ENCODE peak calls at places on chromosomes 13 and 19, in eight cellular contexts. G is A549, F is HepG2, R is endothelial cell of umbilical vein, L is K562, A is HCT116, O is GM12878, H is H1. C is an unnamed sample.

GRCh38 chr19:55484571-55485438 is at the start of gene NAT14:
- DNase-seq in R (peak), O (no peak), F (peak), H (peak), A (no peak), G (peak), L (peak), C (peak)

GRCh38 chr19:4722671-4723464 is 774 bp downstream of the DPP9 start:
- DNase-seq in R (peak), O (no peak), L (no peak), F (no peak), A (no peak), G (no peak), H (no peak), C (peak)

GRCh38 chr13:73936001-73936400 is 198.2 kb downstream of the KLF12 start:
- DNase-seq in O (no peak), G (no peak), F (no peak), L (no peak), R (peak), A (no peak), H (no peak), C (no peak)

GRCh38 chr13:92510416-92510815 is 716.2 kb upstream of the GPC6 start:
- DNase-seq in L (no peak), A (no peak), H (no peak), O (no peak), G (no peak), R (no peak), F (no peak), C (no peak)

GRCh38 chr19:15238639-15239155 is 6.4 kb upstream of the EPHX3 start:
- DNase-seq in R (no peak), O (no peak), G (no peak), A (no peak), H (no peak), F (no peak), L (no peak), C (no peak)

GRCh38 chr13:100860866-100861265 is 186.3 kb upstream of the TMTC4 start:
- DNase-seq in L (no peak), G (no peak), O (no peak), H (no peak), F (no peak), A (no peak), R (no peak), C (no peak)

GRCh38 chr13:113836917-113837553 is 26.8 kb downstream of the GAS6 start:
- DNase-seq in L (no peak), F (no peak), A (peak), R (peak), O (no peak), G (peak), H (no peak), C (peak)

GRCh38 chr13:113802090-113802531 is 43.1 kb downstream of the TMEM255B start:
- DNase-seq in A (no peak), L (peak), H (peak), F (peak), G (peak), R (no peak), O (no peak), C (peak)

GRCh38 chr13:19266979-19267378 is 85.4 kb upstream of the TUBA3C start:
- DNase-seq in A (no peak), F (no peak), H (no peak), L (no peak), G (no peak), R (no peak), O (no peak), C (no peak)

GRCh38 chr19:6057651-6058365 is 52.5 kb downstream of the RFX2 start:
- DNase-seq in O (no peak), R (no peak), F (no peak), L (no peak), G (no peak), A (no peak), H (no peak), C (no peak)

GRCh38 chr13:111387026-111387871 is 66.8 kb downstream of the TEX29 start:
- DNase-seq in F (no peak), H (no peak), G (no peak), R (no peak), O (no peak), L (no peak), A (no peak), C (no peak)

GRCh38 chr13:95378603-95379002 is 77.4 kb upstream of the ABCC4 start:
- DNase-seq in O (no peak), A (no peak), R (no peak), H (no peak), G (no peak), L (no peak), F (no peak), C (no peak)

GRCh38 chr19:49830766-49831165 is 12.7 kb downstream of the MED25 start:
- DNase-seq in O (no peak), G (no peak), L (no peak), F (no peak), R (no peak), A (no peak), H (no peak), C (peak)

GRCh38 chr19:49833594-49833993 is 15.5 kb downstream of the MED25 start:
- DNase-seq in F (no peak), G (no peak), H (no peak), R (no peak), A (no peak), O (no peak), L (no peak), C (no peak)

GRCh38 chr19:49829721-49830120 is 11.6 kb downstream of the MED25 start:
- DNase-seq in O (no peak), G (no peak), H (no peak), L (no peak), R (no peak), F (no peak), A (no peak), C (no peak)

GRCh38 chr19:49831592-49831991 is 13.5 kb downstream of the MED25 start:
- DNase-seq in F (no peak), R (no peak), A (no peak), O (no peak), G (no peak), L (no peak), H (no peak), C (peak)

GRCh38 chr19:49832556-49832955 is 14.5 kb downstream of the MED25 start:
- DNase-seq in O (no peak), L (no peak), A (no peak), R (no peak), G (no peak), F (no peak), H (no peak), C (peak)
- TF ChIP-seq MAX in O (no peak), L (no peak), A (no peak), R (no peak), G (no peak), F (no peak), H (no peak), C (peak)

DNA sequence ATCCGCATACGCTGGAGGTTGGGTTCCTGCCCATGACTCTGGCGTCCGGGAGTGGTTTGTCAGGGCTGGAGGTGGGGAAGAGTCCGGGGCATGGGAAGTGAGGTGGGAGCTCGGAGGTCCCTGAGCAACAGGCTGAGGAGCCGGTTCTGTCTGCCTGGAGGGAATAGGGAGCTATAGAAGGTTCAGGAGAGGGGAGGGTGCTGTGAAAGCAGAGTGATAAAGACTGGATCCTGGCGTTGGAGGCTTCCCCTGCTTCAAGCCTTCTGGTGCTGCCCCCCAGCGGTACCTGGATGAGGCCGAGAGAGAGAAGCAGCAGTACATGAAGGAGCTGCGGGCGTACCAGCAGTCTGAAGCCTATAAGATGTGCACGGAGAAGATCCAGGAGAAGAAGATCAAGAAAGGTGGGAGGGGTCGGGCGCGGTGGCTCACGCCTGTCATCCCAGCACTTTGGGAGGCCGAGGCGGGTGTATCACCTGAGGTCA is 2.6 kb downstream of the HMG20B start:
- DNase-seq in F (peak), H (peak), O (no peak), L (no peak), A (no peak), G (no peak), R (peak), C (no peak)
- TF ChIP-seq CTCF in F (peak), H (peak), O (no peak), L (peak), A (no peak), G (peak), R (peak), C (no peak)

DNA sequence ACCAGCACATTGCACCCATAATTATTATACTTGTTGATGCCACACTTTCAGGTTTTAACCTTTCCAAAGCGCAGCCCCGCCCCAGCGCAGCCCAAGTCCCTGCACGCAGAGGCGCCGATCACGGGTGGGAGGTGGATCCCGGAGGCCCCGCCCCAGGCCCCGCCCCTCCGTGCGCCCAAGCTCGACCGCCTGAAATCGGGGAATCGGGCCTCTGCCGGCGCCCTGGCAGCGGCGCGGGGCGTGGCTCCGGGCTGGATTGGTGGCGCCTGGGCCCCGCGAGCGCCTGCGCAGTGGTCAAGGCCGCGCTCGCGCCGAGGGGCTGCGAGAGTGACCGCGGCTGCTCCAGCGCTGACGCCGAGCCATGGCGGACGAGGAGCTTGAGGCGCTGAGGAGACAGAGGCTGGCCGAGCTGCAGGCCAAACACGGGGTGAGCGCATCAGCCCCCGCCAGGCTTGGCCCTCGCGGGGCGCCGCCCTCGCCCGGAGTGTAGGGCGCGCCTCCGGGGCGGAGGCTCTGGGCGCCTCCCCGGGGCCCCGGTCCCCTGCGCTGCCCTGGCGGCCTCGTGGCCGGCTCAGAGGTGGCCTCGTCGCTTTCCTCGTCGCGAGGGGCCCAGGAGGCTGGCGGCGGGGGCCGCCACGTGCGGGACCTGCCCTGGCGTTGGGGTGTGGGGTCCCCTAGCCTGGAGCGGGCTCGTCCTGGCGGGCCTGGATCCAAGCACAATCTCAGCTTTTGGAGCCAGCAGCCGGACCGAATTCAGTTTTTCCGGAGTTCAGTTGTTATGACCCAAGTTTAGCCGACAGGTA is at the start of gene PDCD5:
- DNase-seq in G (peak), R (peak), O (peak), H (peak), F (peak), L (peak), A (peak), C (peak)
- TF ChIP-seq POLR2A in G (peak), R (peak), O (peak), H (peak), F (peak), L (peak), A (peak), C (peak)

GRCh38 chr13:75226092-75226491 is 255.9 kb downstream of the TBC1D4 start:
- DNase-seq in O (no peak), H (peak), L (peak), F (no peak), A (peak), G (no peak), R (no peak), C (no peak)
- TF ChIP-seq MAX in O (no peak), H (peak), L (no peak), F (no peak), A (no peak), G (no peak), R (no peak), C (no peak)

GRCh38 chr19:2087621-2088100 is 8.5 kb downstream of the MOB3A start:
- DNase-seq in L (no peak), A (no peak), G (no peak), O (peak), R (no peak), H (no peak), F (no peak), C (peak)
- TF ChIP-seq CTCF in L (no peak), A (no peak), G (no peak), O (peak), R (no peak), H (no peak), F (no peak), C (no peak)

GRCh38 chr13:31221057-31221456 is 21.3 kb downstream of the B3GLCT start:
- DNase-seq in H (no peak), F (no peak), R (no peak), G (no peak), L (no peak), O (no peak), A (no peak), C (no peak)
- TF ChIP-seq POLR2A in H (no peak), F (no peak), R (no peak), G (no peak), L (no peak), O (no peak), A (no peak), C (no peak)

GRCh38 chr19:38649305-38650179 is 2.1 kb downstream of the ACTN4 start:
- DNase-seq in O (no peak), G (peak), A (no peak), L (no peak), F (peak), H (no peak), R (peak), C (no peak)
- TF ChIP-seq MAX in O (no peak), G (peak), A (no peak), L (no peak), F (no peak), H (no peak), R (no peak), C (no peak)

DNA sequence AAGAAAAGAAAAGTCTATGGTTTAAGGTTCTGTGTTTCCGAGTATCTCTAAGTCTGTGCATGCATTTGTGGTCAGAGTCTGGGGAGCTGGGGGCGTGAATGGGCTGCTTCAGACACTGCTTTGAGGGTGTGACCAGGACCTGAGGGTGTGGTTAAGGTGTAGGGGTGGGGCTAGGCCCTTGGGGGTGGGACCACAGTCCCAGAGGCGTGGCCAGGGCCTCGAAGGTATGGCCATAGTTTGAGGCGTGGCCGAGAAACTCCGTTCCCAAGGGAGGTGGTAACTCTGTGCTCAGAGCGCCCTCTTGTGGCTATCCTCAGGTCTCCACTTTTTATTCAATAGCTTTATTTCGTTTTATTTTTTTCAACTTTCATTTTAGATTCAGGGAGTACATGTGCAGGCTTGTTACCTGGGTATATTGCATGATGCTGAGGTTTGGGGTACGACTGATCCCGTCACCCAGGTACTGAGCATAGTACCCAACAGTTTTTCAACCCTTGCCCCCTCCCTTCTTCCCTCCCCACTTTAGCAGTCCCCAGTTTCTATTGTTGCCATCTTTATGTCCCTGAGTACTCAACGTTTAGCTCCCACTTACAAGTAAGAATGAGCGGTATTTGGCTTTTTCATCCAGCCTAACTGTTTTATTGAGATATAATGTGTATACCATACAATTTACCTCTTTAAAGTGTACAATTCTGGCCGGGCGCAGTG is 7.0 kb upstream of the CBLC start:
- DNase-seq in R (peak), F (peak), L (peak), A (peak), H (peak), G (peak), O (peak), C (peak)
- TF ChIP-seq CTCF in R (peak), F (peak), L (peak), A (peak), H (peak), G (peak), O (peak), C (peak)

GRCh38 chr13:77325371-77325941 is 1.4 kb downstream of the MYCBP2 start:
- DNase-seq in R (peak), H (no peak), O (no peak), F (no peak), G (no peak), L (no peak), A (no peak), C (peak)

GRCh38 chr13:77328819-77329132 is 1.9 kb upstream of the MYCBP2 start:
- DNase-seq in G (no peak), A (no peak), O (no peak), F (no peak), L (no peak), R (no peak), H (no peak), C (no peak)

GRCh38 chr13:77330009-77330471 is 3.1 kb upstream of the MYCBP2 start:
- DNase-seq in L (no peak), H (no peak), A (no peak), G (no peak), R (peak), F (no peak), O (no peak), C (peak)

GRCh38 chr13:77329133-77330008 is 2.5 kb upstream of the MYCBP2 start:
- DNase-seq in G (peak), O (peak), A (peak), F (peak), H (peak), L (peak), R (peak), C (peak)

GRCh38 chr13:77326905-77327604 is at the start of gene MYCBP2:
- DNase-seq in A (peak), F (peak), O (peak), H (peak), R (peak), G (peak), L (peak), C (peak)
- TF ChIP-seq POLR2A in A (peak), F (peak), O (peak), H (peak), R (peak), G (peak), L (peak), C (peak)

C was measured in NB4.